ENCODE peak calls at places on chromosomes 12 and 14, in eight cellular contexts. B is LoVo, N is smooth muscle cell of the brain vasculature, M is Ammon's horn, Z is HFFc6, I is skeletal muscle cell, H is choroid plexus epithelial cell, C is fibroblast of lung. V is an unnamed sample.

GRCh38 chr14:69693145-69693544 is 73.8 kb upstream of the SRSF5 start:
- DNase-seq in Z (no peak), C (peak; percentile 66), N (no peak), H (peak; percentile 58), M (peak; percentile 64), B (no peak), I (no peak), V (no peak)

GRCh38 chr14:28987516-28987915 is 220.9 kb downstream of the FOXG1 start:
- DNase-seq in I (peak; percentile 17), M (no peak), H (peak; percentile 16), Z (no peak), B (no peak), C (no peak), N (no peak), V (no peak)

GRCh38 chr12:72010365-72010764 is 71.7 kb downstream of the TPH2 start:
- DNase-seq in B (no peak), I (no peak), C (no peak), H (no peak), Z (peak; percentile 78), M (no peak), N (no peak), V (no peak)

GRCh38 chr14:69696633-69697557 is 70.0 kb upstream of the SRSF5 start:
- DNase-seq in C (no peak), M (no peak), Z (no peak), I (no peak), N (no peak), H (no peak), B (no peak), V (no peak)

GRCh38 chr14:102028733-102029132 is 58.1 kb downstream of the HSP90AA1 start:
- DNase-seq in Z (peak; percentile 90), C (peak; percentile 76), H (peak; percentile 87), B (peak; percentile 90), N (no peak), M (no peak), I (peak; percentile 19), V (no peak)

GRCh38 chr12:100427078-100427477 is 46.6 kb upstream of the NR1H4 start:
- DNase-seq in M (no peak), H (peak; percentile 90), B (peak; percentile 27), Z (peak; percentile 38), N (no peak), C (peak; percentile 50), I (peak; percentile 51), V (peak; percentile 15)

GRCh38 chr14:61368061-61368710 is 46.8 kb downstream of the PRKCH start:
- DNase-seq in N (peak; percentile 36), B (no peak), I (no peak), C (no peak), M (no peak), H (peak; percentile 53), Z (no peak), V (no peak)

GRCh38 chr12:109239691-109240090 is 69.4 kb downstream of the FOXN4 start:
- DNase-seq in B (no peak), C (no peak), I (no peak), M (no peak), Z (no peak), N (no peak), H (no peak), V (no peak)

GRCh38 chr12:81809829-81810595 is 50.9 kb upstream of the PPFIA2 start:
- DNase-seq in M (no peak), C (no peak), N (no peak), Z (no peak), B (no peak), I (no peak), H (peak; percentile 39), V (no peak)

GRCh38 chr14:96143906-96144305 is 60.7 kb upstream of the BDKRB2 start:
- DNase-seq in Z (peak; percentile 49), H (no peak), C (no peak), I (no peak), M (no peak), N (no peak), B (no peak), V (no peak)

GRCh38 chr12:116881325-116881866 is at the start of gene HRK:
- DNase-seq in I (no peak), C (no peak), H (peak; percentile 27), N (no peak), B (peak; percentile 52), M (no peak), Z (no peak), V (no peak)

GRCh38 chr12:89470741-89471504 is 53.7 kb downstream of the GALNT4 start:
- DNase-seq in C (peak; percentile 77), Z (peak; percentile 62), M (peak; percentile 84), H (peak; percentile 82), I (no peak), B (peak; percentile 65), N (no peak), V (peak; percentile 33)

GRCh38 chr12:132379576-132379975 is 50.2 kb upstream of the GALNT9 start:
- DNase-seq in H (no peak), B (no peak), N (no peak), C (no peak), Z (no peak), I (no peak), M (no peak), V (no peak)

GRCh38 chr14:71324767-71325272 is 417.6 kb downstream of the PCNX1 start:
- DNase-seq in C (no peak), M (no peak), B (no peak), N (no peak), Z (no peak), H (peak; percentile 83), I (no peak), V (no peak)

GRCh38 chr12:15599266-15600037 is 189.7 kb downstream of the EPS8 start:
- DNase-seq in Z (peak; percentile 14), I (peak; percentile 95), M (peak; percentile 29), N (peak; percentile 59), B (peak; percentile 82), H (peak; percentile 97), C (peak; percentile 95), V (no peak)

GRCh38 chr12:21456291-21456780 is 18.9 kb downstream of the PYROXD1 start:
- DNase-seq in I (no peak), N (no peak), C (no peak), M (no peak), Z (no peak), B (no peak), H (no peak), V (no peak)

V was measured in Panc1.